ENCODE peak calls at places on chromosomes 2 and 18, in four cellular contexts. F is IMR-90, T is K562, Q is GM12878. O is an unnamed sample.

GRCh38 chr2:46936566-46936965 is 21.0 kb upstream of the MCFD2 start:
- DNase-seq in F (peak; percentile 62), Q (no peak), T (no peak), O (no peak)

GRCh38 chr18:46563317-46563716 is 93.7 kb downstream of the LOXHD1 start:
- DNase-seq in Q (no peak), F (no peak), T (no peak), O (no peak)

GRCh38 chr2:148675708-148676107 is 31.2 kb downstream of the EPC2 start:
- DNase-seq in Q (no peak), T (no peak), F (peak; percentile 54), O (no peak)

GRCh38 chr2:179571141-179571713 is 290.2 kb downstream of the ZNF385B start:
- DNase-seq in T (no peak), Q (no peak), F (no peak), O (no peak)

GRCh38 chr2:160228141-160228963 is 28.3 kb upstream of the ITGB6 start:
- DNase-seq in F (peak; percentile 87), Q (no peak), T (no peak), O (peak; percentile 92)

GRCh38 chr2:168997794-168998193 is 33.3 kb downstream of the ABCB11 start:
- DNase-seq in T (no peak), F (no peak), Q (no peak), O (no peak)

GRCh38 chr2:88307817-88308216 is 137.7 kb downstream of the THNSL2 start:
- DNase-seq in F (peak; percentile 0), Q (no peak), T (peak; percentile 41), O (peak; percentile 51)

GRCh38 chr2:85053802-85054201 is 79.4 kb upstream of the TCF7L1 start:
- DNase-seq in Q (no peak), F (peak; percentile 54), T (peak; percentile 35), O (peak; percentile 60)

GRCh38 chr2:138475394-138475793 is 26.2 kb upstream of the SPOPL start:
- DNase-seq in T (no peak), F (no peak), Q (peak; percentile 53), O (no peak)

GRCh38 chr2:150679456-150680120 is 192.1 kb upstream of the RND3 start:
- DNase-seq in T (no peak), Q (no peak), F (peak; percentile 31), O (no peak)

GRCh38 chr2:127891806-127892205 is 6.0 kb upstream of the AMMECR1L start:
- DNase-seq in T (no peak), F (no peak), Q (no peak), O (no peak)

GRCh38 chr2:18444806-18445205 is 115.6 kb downstream of the RDH14 start:
- DNase-seq in F (no peak), T (no peak), Q (no peak), O (no peak)

GRCh38 chr2:84971799-84972790 is 1.1 kb downstream of the KCMF1 start:
- DNase-seq in F (peak; percentile 42), Q (no peak), T (no peak), O (no peak)

GRCh38 chr2:207734264-207734635 is 22.8 kb downstream of the CCNYL1 start:
- DNase-seq in T (no peak), Q (no peak), F (peak; percentile 61), O (peak; percentile 75)

GRCh38 chr2:69816923-69817542 is 12.4 kb upstream of the GMCL1 start:
- DNase-seq in Q (peak; percentile 66), T (peak; percentile 61), F (peak; percentile 89), O (peak; percentile 78)

GRCh38 chr2:196845371-196845770 is 36.2 kb upstream of the C2orf66 start:
- DNase-seq in F (no peak), Q (no peak), T (no peak), O (no peak)

GRCh38 chr18:32152705-32153448 is 37.0 kb upstream of the MEP1B start:
- DNase-seq in T (no peak), Q (peak; percentile 19), F (no peak), O (no peak)

GRCh38 chr2:96181529-96181928 is 27.1 kb downstream of the STARD7 start:
- DNase-seq in F (no peak), T (no peak), Q (no peak), O (no peak)

GRCh38 chr18:46152436-46152807 is 48.2 kb downstream of the HAUS1 start:
- DNase-seq in F (peak; percentile 83), T (no peak), Q (no peak), O (peak; percentile 37)

GRCh38 chr2:208025037-208025813 is at the start of gene PLEKHM3:
- DNase-seq in Q (no peak), T (peak; percentile 44), F (peak; percentile 82), O (peak; percentile 91)

GRCh38 chr18:46632401-46633089 is 24.5 kb downstream of the LOXHD1 start:
- DNase-seq in F (peak; percentile 17), T (no peak), Q (no peak), O (peak; percentile 13)

GRCh38 chr18:58186258-58186948 is 142.4 kb downstream of the NEDD4L start:
- DNase-seq in F (peak; percentile 91), T (no peak), Q (no peak), O (no peak)

GRCh38 chr2:138395565-138396306 is 105.8 kb upstream of the SPOPL start:
- DNase-seq in F (peak; percentile 42), T (no peak), Q (no peak), O (peak; percentile 41)

GRCh38 chr2:70888389-70888924 is 47.2 kb upstream of the ATP6V1B1 start:
- DNase-seq in F (no peak), Q (no peak), T (no peak), O (no peak)
- TF ChIP-seq RFX5 in F (no peak), Q (no peak), T (no peak), O (no peak)

GRCh38 chr2:239265681-239266435 is 135.0 kb downstream of the HDAC4 start:
- DNase-seq in Q (no peak), F (no peak), T (no peak), O (no peak)
- H3K4me1 ChIP-seq in Q (peaks cover 44% of the 10 kb centered on the region), F (peaks cover 45% of the 10 kb centered on the region), T (peaks cover 49% of the 10 kb centered on the region), O (peaks cover 59% of the 10 kb centered on the region)

DNA sequence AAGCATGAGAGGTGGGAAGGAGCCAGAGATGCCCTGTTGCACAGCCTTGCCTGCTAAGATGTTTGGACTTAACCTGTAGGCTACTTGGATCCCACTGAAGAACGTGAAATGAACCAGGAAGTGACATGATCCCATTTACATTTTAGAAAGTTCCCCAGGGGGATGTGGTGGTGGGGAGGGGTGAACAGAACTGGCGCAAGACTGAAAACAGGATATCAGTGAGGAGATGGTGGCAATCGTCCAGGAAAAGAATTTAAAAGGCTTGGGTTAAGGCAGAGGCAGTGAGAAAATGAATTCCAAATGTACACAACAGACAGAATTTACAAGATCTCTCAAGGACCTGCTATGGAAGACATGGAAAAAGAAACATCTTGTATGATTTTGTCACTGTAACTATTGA is 42.3 kb downstream of the SULT1C2 start:
- DNase-seq in F (no peak), Q (no peak), T (no peak), O (no peak)
- TF ChIP-seq RFX5 in F (no peak), Q (no peak), T (no peak), O (no peak)

GRCh38 chr2:240459401-240460242 is 24.2 kb downstream of the GPC1 start:
- DNase-seq in T (no peak), F (no peak), Q (no peak), O (no peak)
- H3K4me1 ChIP-seq in T (peaks cover 26% of the 10 kb centered on the region), F (peaks cover 1% of the 10 kb centered on the region), Q (no peaks in the 10 kb centered on the region), O (peaks cover 31% of the 10 kb centered on the region)

GRCh38 chr2:241017228-241017940 is 19.0 kb downstream of the SNED1 start:
- DNase-seq in F (no peak), T (no peak), Q (no peak), O (no peak)
- TF ChIP-seq RFX5 in F (no peak), T (no peak), Q (no peak), O (no peak)

GRCh38 chr2:66441651-66442365 is 6.9 kb downstream of the MEIS1 start:
- DNase-seq in T (no peak), Q (no peak), F (no peak), O (no peak)
- H3K4me1 ChIP-seq in T (peaks cover 2% of the 10 kb centered on the region), Q (no peaks in the 10 kb centered on the region), F (peaks cover 2% of the 10 kb centered on the region), O (no peaks in the 10 kb centered on the region)

GRCh38 chr2:213455316-213456008 is 171.2 kb downstream of the SPAG16 start:
- DNase-seq in F (no peak), T (no peak), Q (no peak), O (no peak)

DNA sequence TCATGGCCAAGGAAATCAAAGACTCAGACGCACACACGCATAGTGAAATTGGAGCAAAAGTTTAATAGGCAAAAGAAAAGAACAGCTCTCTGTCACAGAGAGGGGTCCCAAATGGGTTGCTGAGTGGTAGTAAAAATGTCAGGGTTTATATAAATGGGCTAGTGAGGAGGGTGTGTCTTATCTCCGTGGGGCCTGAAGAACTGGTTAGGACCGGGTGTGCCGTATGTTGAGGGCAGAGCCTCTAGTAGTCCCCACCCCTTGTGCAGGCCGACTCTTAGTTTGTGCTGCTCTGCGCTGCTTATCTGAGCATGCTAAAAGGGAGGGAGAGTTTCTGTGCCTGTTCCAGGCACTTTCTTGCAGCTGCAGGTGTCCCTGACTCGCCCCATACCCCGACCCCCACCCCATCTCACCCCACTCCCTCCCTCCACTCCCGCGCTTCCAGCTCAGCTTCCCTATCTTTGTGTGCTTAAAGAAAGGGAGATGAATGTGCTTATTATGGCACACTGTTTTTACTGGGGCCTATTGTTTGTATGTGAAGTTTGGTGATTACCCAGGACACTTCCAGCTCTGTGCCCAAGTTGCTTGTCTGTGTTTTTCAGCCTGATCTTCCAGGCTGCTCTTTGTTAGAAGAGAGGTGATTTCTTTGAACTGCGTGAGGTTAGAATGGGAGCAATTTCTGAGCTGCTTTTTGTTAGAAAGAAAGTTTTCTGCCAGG is 167.4 kb downstream of the SPAG16 start:
- DNase-seq in F (no peak), T (no peak), Q (no peak), O (no peak)
- TF ChIP-seq RFX5 in F (no peak), T (no peak), Q (no peak), O (no peak)

GRCh38 chr2:200348897-200349563 is 42.5 kb downstream of the SPATS2L start:
- DNase-seq in F (no peak), Q (no peak), T (no peak), O (no peak)

GRCh38 chr2:200350796-200351195 is 44.3 kb downstream of the SPATS2L start:
- DNase-seq in Q (no peak), T (no peak), F (peak; percentile 83), O (no peak)

GRCh38 chr2:200347301-200347700 is 40.8 kb downstream of the SPATS2L start:
- DNase-seq in Q (no peak), F (no peak), T (no peak), O (no peak)

GRCh38 chr2:200351815-200352214 is 45.3 kb downstream of the SPATS2L start:
- DNase-seq in Q (no peak), T (no peak), F (peak; percentile 35), O (no peak)

GRCh38 chr2:200349868-200350267 is 43.4 kb downstream of the SPATS2L start:
- DNase-seq in T (no peak), Q (no peak), F (no peak), O (no peak)
- H3K4me1 ChIP-seq in T (no peaks in the 10 kb centered on the region), Q (no peaks in the 10 kb centered on the region), F (peaks cover 28% of the 10 kb centered on the region), O (peaks cover 13% of the 10 kb centered on the region)

GRCh38 chr18:63374520-63374919 is 7.5 kb upstream of the KDSR start:
- DNase-seq in T (no peak), F (peak; percentile 63), Q (no peak), O (no peak)
- TF ChIP-seq RFX5 in T (no peak), F (no peak), Q (no peak), O (no peak)

O was measured in A549.